ENCODE peak calls at places on chromosomes 3 and 15, in eight cellular contexts. P is H54; E is OCI-LY7; G is cardiac fibroblast; K is left colon; S is activated effector memory CD4-positive, alpha-beta T cell treated with anti-CD3 and anti-CD28 coated beads, Interleukin-2, amount 50 U/mL, for 16 hours; A is NCI-H2029 treated with DMSO at 0.1 percent for 48 hours; U is NCI-H187 treated with DMSO at 0.1 percent for 48 hours. D is an unnamed sample.

GRCh38 chr3:129934234-129935123 is 40.0 kb upstream of the TRH start:
- DNase-seq in A (no peak), U (no peak), G (peak), K (peak), E (peak), P (peak), S (peak), D (peak)

GRCh38 chr3:107662109-107662477 is 139.3 kb downstream of the BBX start:
- DNase-seq in K (no peak), E (no peak), U (no peak), P (peak), G (peak), S (no peak), A (no peak), D (no peak)

GRCh38 chr15:29622637-29623036 is 199.6 kb downstream of the TJP1 start:
- DNase-seq in U (no peak), S (no peak), E (no peak), P (no peak), G (no peak), A (no peak), K (no peak), D (no peak)

GRCh38 chr3:147651107-147651506 is 241.9 kb downstream of the ZIC1 start:
- DNase-seq in U (no peak), K (no peak), S (no peak), E (no peak), A (no peak), G (peak), P (no peak), D (no peak)

GRCh38 chr3:45210308-45211038 is 15.6 kb downstream of the TMEM158 start:
- DNase-seq in G (peak), K (peak), A (peak), U (no peak), E (peak), S (peak), P (no peak), D (peak)

GRCh38 chr3:5438011-5438355 is 250.5 kb downstream of the EDEM1 start:
- DNase-seq in P (no peak), A (no peak), G (no peak), E (no peak), U (no peak), K (no peak), S (no peak), D (no peak)

GRCh38 chr3:134294302-134294925 is 43.8 kb upstream of the RYK start:
- DNase-seq in U (no peak), E (no peak), G (no peak), P (no peak), K (no peak), A (no peak), S (peak), D (no peak)

GRCh38 chr3:11810276-11810675 is 36.4 kb downstream of the TAMM41 start:
- DNase-seq in S (no peak), A (no peak), G (peak), E (no peak), U (no peak), K (no peak), P (no peak), D (no peak)

GRCh38 chr3:46423588-46423987 is 16.5 kb downstream of the CCRL2 start:
- DNase-seq in G (no peak), S (no peak), A (peak), E (no peak), U (no peak), K (no peak), P (no peak), D (no peak)

GRCh38 chr3:8494332-8494731 is 7.3 kb upstream of the LMCD1 start:
- DNase-seq in A (no peak), S (no peak), G (no peak), K (no peak), U (no peak), P (no peak), E (no peak), D (no peak)

GRCh38 chr3:69164296-69164695 is 41.9 kb upstream of the LMOD3 start:
- DNase-seq in G (no peak), P (no peak), A (no peak), U (no peak), S (no peak), E (no peak), K (no peak), D (no peak)

GRCh38 chr15:25731411-25731810 is 131.7 kb downstream of the ATP10A start:
- DNase-seq in A (no peak), U (no peak), K (no peak), S (no peak), G (no peak), P (no peak), E (no peak), D (no peak)

GRCh38 chr3:156445117-156445968 is 109.6 kb downstream of the SSR3 start:
- DNase-seq in K (no peak), E (no peak), A (no peak), G (peak), S (no peak), P (no peak), U (no peak), D (no peak)

GRCh38 chr3:172182797-172183196 is 143.4 kb downstream of the FNDC3B start:
- DNase-seq in S (no peak), K (no peak), A (no peak), G (no peak), E (no peak), U (no peak), P (no peak), D (no peak)

GRCh38 chr3:13143381-13144004 is 70.3 kb upstream of the IQSEC1 start:
- DNase-seq in G (no peak), K (no peak), E (no peak), P (no peak), A (no peak), S (peak), U (no peak), D (no peak)

GRCh38 chr3:125401402-125401801 is 26.3 kb upstream of the ZNF148 start:
- DNase-seq in G (peak), K (no peak), A (no peak), P (peak), E (no peak), S (no peak), U (no peak), D (no peak)

GRCh38 chr3:110593749-110594148 is 477.9 kb upstream of the NECTIN3 start:
- DNase-seq in G (no peak), S (no peak), U (no peak), E (no peak), P (no peak), A (no peak), K (no peak), D (no peak)

GRCh38 chr3:127754411-127755304 is 67.7 kb downstream of the MGLL start:
- DNase-seq in E (no peak), P (no peak), K (no peak), U (no peak), S (peak), A (no peak), G (no peak), D (no peak)

GRCh38 chr3:59540241-59540640 is 490.4 kb upstream of the CFAP20DC start:
- DNase-seq in P (no peak), S (no peak), E (no peak), K (no peak), A (no peak), G (no peak), U (no peak), D (no peak)

GRCh38 chr3:98534734-98535133 is 3.0 kb downstream of the GPR15 start:
- DNase-seq in A (no peak), P (no peak), S (no peak), E (no peak), K (no peak), G (no peak), U (no peak), D (no peak)

GRCh38 chr3:10614160-10614559 is 108.8 kb upstream of the ATP2B2 start:
- DNase-seq in P (no peak), E (no peak), K (no peak), A (peak), U (no peak), G (no peak), S (no peak), D (no peak)

GRCh38 chr3:30201715-30202114 is 404.7 kb upstream of the TGFBR2 start:
- DNase-seq in U (no peak), G (no peak), E (no peak), P (no peak), S (no peak), K (no peak), A (no peak), D (no peak)

GRCh38 chr15:70099966-70100494 is 2.3 kb upstream of the TLE3 start:
- DNase-seq in A (no peak), G (no peak), K (no peak), U (no peak), S (no peak), P (no peak), E (peak), D (peak)

GRCh38 chr3:145892869-145893268 is 268.1 kb downstream of the PLOD2 start:
- DNase-seq in A (no peak), S (no peak), E (no peak), G (no peak), K (no peak), P (no peak), U (no peak), D (no peak)

GRCh38 chr3:184059424-184059823 is 6.6 kb downstream of the HTR3C start:
- DNase-seq in K (no peak), P (no peak), U (no peak), G (no peak), E (no peak), S (no peak), A (no peak), D (no peak)

GRCh38 chr3:18444597-18445420 is 19.7 kb upstream of the SATB1 start:
- DNase-seq in S (peak), U (no peak), A (peak), K (peak), P (peak), E (peak), G (peak), D (no peak)

GRCh38 chr3:150174179-150174578 is 203.5 kb upstream of the PFN2 start:
- DNase-seq in E (no peak), U (no peak), A (no peak), P (no peak), S (no peak), K (no peak), G (no peak), D (no peak)

GRCh38 chr3:170806141-170806540 is 63.9 kb downstream of the RPL22L1 start:
- DNase-seq in G (no peak), E (no peak), K (no peak), P (no peak), U (no peak), A (no peak), S (no peak), D (no peak)

GRCh38 chr15:47422901-47423300 is 294.4 kb upstream of the SEMA6D start:
- DNase-seq in A (no peak), U (no peak), P (no peak), K (no peak), S (no peak), E (no peak), G (no peak), D (no peak)

GRCh38 chr3:97687734-97688133 is 76.8 kb upstream of the ARL6 start:
- DNase-seq in A (no peak), U (no peak), G (no peak), K (no peak), E (no peak), S (no peak), P (no peak), D (no peak)

GRCh38 chr15:66912441-66912840 is 153.0 kb upstream of the SMAD3 start:
- DNase-seq in P (no peak), A (no peak), E (peak), S (no peak), K (no peak), G (no peak), U (no peak), D (no peak)

GRCh38 chr3:57031622-57032541 is 28.6 kb upstream of the SPATA12 start:
- DNase-seq in S (no peak), E (peak), G (no peak), K (no peak), A (no peak), P (no peak), U (no peak), D (no peak)

D was measured in NCI-H460.